ENCODE peak calls at places on chromosomes 11 and 22, in four cellular contexts. W, S, A and M are unnamed samples.

GRCh38 chr11:6628526-6628925 is 9.3 kb upstream of the TPP1 start:
- DNase-seq in W (no peak), S (no peak), A (no peak), M (no peak)

GRCh38 chr11:88406871-88407270 is 69.3 kb upstream of the CTSC start:
- DNase-seq in W (no peak), S (no peak), A (no peak), M (no peak)

GRCh38 chr11:71129624-71130023 is 122.8 kb downstream of the SHANK2 start:
- DNase-seq in W (no peak), S (no peak), A (no peak), M (no peak)

GRCh38 chr11:36454991-36455611 is 55.0 kb downstream of the TRAF6 start:
- DNase-seq in W (no peak), S (no peak), A (no peak), M (no peak)

GRCh38 chr11:1300569-1301187 is 8.8 kb downstream of the TOLLIP start:
- DNase-seq in W (peak; percentile 33), S (no peak), A (peak; percentile 21), M (no peak)

GRCh38 chr11:67674442-67674871 is at the start of gene ALDH3B2:
- DNase-seq in W (no peak), S (no peak), A (peak; percentile 88), M (no peak)

GRCh38 chr11:1827095-1827797 is 7.5 kb upstream of the SYT8 start:
- DNase-seq in W (peak; percentile 84), S (no peak), A (peak; percentile 90), M (no peak)

GRCh38 chr22:26845016-26845728 is 187.8 kb downstream of the MIAT start:
- DNase-seq in W (peak; percentile 35), S (no peak), A (no peak), M (no peak)

GRCh38 chr11:19632435-19632834 is 80.2 kb upstream of the NAV2 start:
- DNase-seq in W (no peak), S (no peak), A (no peak), M (no peak)

GRCh38 chr11:78943841-78944240 is 369.2 kb upstream of the NARS2 start:
- DNase-seq in W (no peak), S (no peak), A (no peak), M (no peak)

GRCh38 chr22:23509571-23510302 is 70.4 kb downstream of the IGLL1 start:
- DNase-seq in W (no peak), S (no peak), A (no peak), M (no peak)

GRCh38 chr11:18727499-18728236 is 1.7 kb upstream of the IGSF22 start:
- DNase-seq in W (peak; percentile 53), S (peak; percentile 59), A (no peak), M (peak; percentile 40)

GRCh38 chr11:117930668-117931330 is 1.6 kb upstream of the TMPRSS13 start:
- DNase-seq in W (no peak), S (no peak), A (no peak), M (no peak)